ENCODE peak calls at places on chromosomes 5 and 9, in seven cellular contexts. B is neural progenitor cell, X is BJ, G is cardiac fibroblast, V is kidney epithelial cell, J is choroid plexus epithelial cell, H is IMR-90. E is an unnamed sample.

GRCh38 chr9:79610019-79610760 is 38.4 kb downstream of the TLE4 start:
- DNase-seq in B (peak), X (peak), G (no peak), V (peak), J (no peak), H (peak), E (peak)

GRCh38 chr5:116075117-116075910 is 9.5 kb upstream of the COMMD10 start:
- DNase-seq in B (no peak), X (no peak), G (no peak), V (no peak), J (no peak), H (no peak), E (no peak)

GRCh38 chr9:22718653-22719052 is 272.0 kb downstream of the DMRTA1 start:
- DNase-seq in B (no peak), X (no peak), G (no peak), V (no peak), J (no peak), H (no peak), E (no peak)

GRCh38 chr5:171315925-171316257 is 6.8 kb downstream of the TLX3 start:
- DNase-seq in B (no peak), X (no peak), G (no peak), V (no peak), J (no peak), H (no peak), E (no peak)

GRCh38 chr9:19161257-19162025 is 34.1 kb upstream of the PLIN2 start:
- DNase-seq in B (no peak), X (peak), G (peak), V (peak), J (peak), H (peak), E (peak)

GRCh38 chr9:33350310-33350709 is 52.1 kb downstream of the AQP7 start:
- DNase-seq in B (no peak), X (peak), G (peak), V (no peak), J (peak), H (peak), E (peak)

GRCh38 chr5:151295801-151296477 is 7.6 kb downstream of the SLC36A3 start:
- DNase-seq in B (no peak), X (no peak), G (no peak), V (no peak), J (peak), H (no peak), E (no peak)

GRCh38 chr5:76473676-76474075 is 70.6 kb downstream of the IQGAP2 start:
- DNase-seq in B (no peak), X (no peak), G (no peak), V (no peak), J (no peak), H (no peak), E (no peak)

GRCh38 chr5:67243944-67244343 is 47.3 kb upstream of the CD180 start:
- DNase-seq in B (no peak), X (no peak), G (no peak), V (no peak), J (no peak), H (no peak), E (no peak)

GRCh38 chr5:72005676-72006075 is 101.6 kb upstream of the MAP1B start:
- DNase-seq in B (peak), X (no peak), G (no peak), V (no peak), J (no peak), H (no peak), E (no peak)

GRCh38 chr5:3489221-3489620 is 106.4 kb upstream of the IRX1 start:
- DNase-seq in B (peak), X (no peak), G (no peak), V (no peak), J (no peak), H (no peak), E (no peak)

GRCh38 chr5:41336471-41336870 is 123.1 kb upstream of the C6 start:
- DNase-seq in B (no peak), X (no peak), G (no peak), V (no peak), J (no peak), H (no peak), E (no peak)

GRCh38 chr5:66344544-66344943 is 200.4 kb downstream of the SREK1 start:
- DNase-seq in B (no peak), X (no peak), G (no peak), V (no peak), J (no peak), H (no peak), E (no peak)

GRCh38 chr9:77897292-77897691 is 134.3 kb downstream of the GNAQ start:
- DNase-seq in B (peak), X (no peak), G (peak), V (no peak), J (peak), H (peak), E (no peak)

GRCh38 chr9:124897570-124898460 is 35.9 kb downstream of the ARPC5L start:
- DNase-seq in B (no peak), X (no peak), G (no peak), V (no peak), J (peak), H (peak), E (no peak)

GRCh38 chr9:124890179-124890578 is 28.2 kb downstream of the ARPC5L start:
- DNase-seq in B (no peak), X (no peak), G (no peak), V (no peak), J (no peak), H (no peak), E (no peak)

GRCh38 chr9:124899845-124900244 is 37.9 kb downstream of the ARPC5L start:
- DNase-seq in B (no peak), X (no peak), G (no peak), V (no peak), J (no peak), H (no peak), E (no peak)

GRCh38 chr9:124894035-124894740 is 32.3 kb downstream of the ARPC5L start:
- DNase-seq in B (no peak), X (no peak), G (no peak), V (no peak), J (no peak), H (no peak), E (no peak)

GRCh38 chr9:124894741-124895170 is 32.8 kb downstream of the ARPC5L start:
- DNase-seq in B (peak), X (no peak), G (peak), V (no peak), J (peak), H (peak), E (peak)
- TF ChIP-seq CTCF in B (peak), X (peak), G (peak), V (peak), J (peak), H (peak), E (peak)

GRCh38 chr9:128887049-128887448 is 5.1 kb downstream of the LRRC8A start:
- DNase-seq in B (no peak), X (no peak), G (no peak), V (no peak), J (no peak), H (no peak), E (no peak)
- H3K4me3 ChIP-seq in B (no peak), X (no peak), G (no peak), V (no peak), J (no peak), H (no peak), E (no peak)

GRCh38 chr5:17738461-17738860 is 104.2 kb downstream of the TAF11L14 start:
- DNase-seq in B (no peak), X (no peak), G (no peak), V (no peak), J (no peak), H (no peak), E (no peak)
- TF ChIP-seq CTCF in B (no peak), X (no peak), G (no peak), V (no peak), J (no peak), H (no peak), E (no peak)

GRCh38 chr9:113461943-113462342 is 1.6 kb upstream of the RGS3 start:
- DNase-seq in B (no peak), X (no peak), G (no peak), V (no peak), J (no peak), H (no peak), E (no peak)

GRCh38 chr9:113464672-113465271 is 1.2 kb downstream of the RGS3 start:
- DNase-seq in B (no peak), X (no peak), G (no peak), V (no peak), J (no peak), H (no peak), E (no peak)

GRCh38 chr9:113463418-113464285 is at the start of gene RGS3:
- DNase-seq in B (peak), X (no peak), G (no peak), V (peak), J (peak), H (no peak), E (no peak)

GRCh38 chr9:113462781-113463286 is 693 bp upstream of the RGS3 start:
- DNase-seq in B (peak), X (no peak), G (no peak), V (no peak), J (no peak), H (no peak), E (no peak)

DNA sequence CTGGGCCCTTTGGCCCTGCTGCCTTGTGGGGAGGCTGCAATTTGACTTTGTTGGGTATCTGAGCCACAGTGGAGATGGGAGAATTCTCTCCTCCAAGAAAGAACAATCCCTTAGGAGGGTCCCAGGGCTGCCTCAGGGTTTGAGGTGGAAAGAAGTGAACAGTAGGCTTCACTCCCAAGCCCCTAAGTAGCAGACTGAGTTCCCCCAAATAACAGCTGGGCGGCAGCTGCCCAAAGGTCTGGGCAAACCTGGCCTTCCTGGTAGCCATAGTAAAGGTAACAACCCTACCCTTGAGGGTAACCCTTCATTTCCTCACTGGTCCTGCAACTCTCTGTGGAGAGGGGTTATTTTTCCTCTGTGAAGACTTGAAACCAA is 746 bp downstream of the RGS3 start:
- DNase-seq in B (no peak), X (no peak), G (no peak), V (no peak), J (no peak), H (no peak), E (no peak)
- H3K4me3 ChIP-seq in B (peak), X (no peak), G (no peak), V (peak), J (no peak), H (no peak), E (no peak)

GRCh38 chr5:33423018-33423630 is 17.6 kb upstream of the TARS1 start:
- DNase-seq in B (no peak), X (no peak), G (peak), V (no peak), J (peak), H (peak), E (no peak)
- TF ChIP-seq CTCF in B (peak), X (peak), G (peak), V (peak), J (peak), H (peak), E (peak)

E was measured in astrocyte of the cerebellum.